ENCODE peak calls at places on chromosomes 6 and 20, in four cellular contexts. B is GM12878, J is neuronal stem cell, W is HCT116. H is an unnamed sample. For H3K4me1, the result is how much of the 10 kb centered on the place peaks cover.

GRCh38 chr20:57624124-57624523 is 3.9 kb upstream of the ZBP1 start:
- DNase-seq in B (no peak), J (no peak), W (no peak), H (no peak)

GRCh38 chr6:11785953-11786579 is 7.5 kb upstream of the ADTRP start:
- DNase-seq in B (peak), J (no peak), W (no peak), H (peak)

GRCh38 chr20:7410150-7410549 is 530.1 kb downstream of the HAO1 start:
- DNase-seq in B (no peak), J (no peak), W (no peak), H (no peak)

GRCh38 chr6:5765141-5765760 is 241.5 kb downstream of the NRN1 start:
- DNase-seq in B (no peak), J (no peak), W (no peak), H (no peak)

GRCh38 chr6:108799356-108799720 is 48.9 kb upstream of the ARMC2 start:
- DNase-seq in B (no peak), J (no peak), W (no peak), H (no peak)

GRCh38 chr6:159521962-159522361 is 171.1 kb downstream of the SOD2 start:
- DNase-seq in B (no peak), J (no peak), W (no peak), H (no peak)

GRCh38 chr6:110877154-110877564 is 2.6 kb downstream of the AMD1 start:
- DNase-seq in B (no peak), J (no peak), W (no peak), H (no peak)

GRCh38 chr20:3276400-3277015 is 37.5 kb upstream of the SLC4A11 start:
- DNase-seq in B (no peak), J (peak), W (peak), H (peak)

GRCh38 chr6:140897804-140898573 is 1234.7 kb upstream of the GJE1 start:
- DNase-seq in B (no peak), J (no peak), W (peak), H (peak)

GRCh38 chr20:11270566-11270965 is 596.8 kb upstream of the JAG1 start:
- DNase-seq in B (no peak), J (no peak), W (no peak), H (no peak)
- H3K4me1 ChIP-seq in B (under half), J (under half), W (under half), H (under half)

DNA sequence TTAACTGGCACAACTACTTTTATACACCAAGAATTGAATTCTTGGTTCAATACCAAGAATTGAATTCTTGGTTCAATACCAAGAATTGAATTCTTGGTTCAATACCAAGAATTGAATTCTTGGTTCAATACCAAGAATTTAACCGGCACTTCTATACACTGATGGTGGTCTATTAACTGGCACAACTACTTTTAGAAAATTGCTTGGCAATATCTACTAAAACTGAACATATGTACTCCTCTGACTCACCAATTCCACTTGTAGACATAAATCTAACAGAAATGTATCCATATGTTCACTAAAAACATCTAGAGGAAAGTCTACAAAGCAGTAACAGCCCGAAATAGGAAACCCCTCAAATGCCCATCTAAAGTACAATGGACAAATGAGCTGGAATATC is 72.0 kb downstream of the KIF16B start:
- DNase-seq in B (no peak), J (no peak), W (no peak), H (no peak)
- H2AFZ ChIP-seq in B (no peak), J (no peak), W (no peak), H (no peak)

GRCh38 chr6:13311155-13311554 is 17.2 kb downstream of the TBC1D7 start:
- DNase-seq in B (no peak), J (no peak), W (no peak), H (no peak)

GRCh38 chr6:13314806-13315205 is 13.5 kb downstream of the TBC1D7 start:
- DNase-seq in B (no peak), J (no peak), W (no peak), H (no peak)

GRCh38 chr6:13318821-13319220 is 9.5 kb downstream of the TBC1D7 start:
- DNase-seq in B (no peak), J (no peak), W (no peak), H (no peak)

GRCh38 chr6:13319891-13320564 is 8.3 kb downstream of the TBC1D7 start:
- DNase-seq in B (no peak), J (no peak), W (no peak), H (no peak)

DNA sequence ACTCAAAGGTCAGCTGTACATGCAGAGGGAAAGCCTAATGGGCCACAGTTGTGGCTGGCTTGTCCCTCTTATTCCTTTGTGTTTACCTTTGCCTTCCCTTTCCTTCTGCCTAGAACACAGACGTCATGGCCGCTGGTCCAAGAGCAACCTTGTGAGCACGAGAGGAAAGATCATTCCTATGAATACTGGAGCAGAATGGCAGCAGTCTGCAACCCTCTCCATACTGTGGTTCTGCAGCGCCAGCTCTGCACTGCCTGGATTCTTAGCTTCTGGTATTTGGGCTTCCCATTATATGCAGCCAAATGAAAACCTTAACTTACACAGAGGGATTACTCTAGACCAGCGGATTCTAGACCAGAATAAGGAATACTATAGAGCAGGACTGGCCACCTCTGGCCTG is 12.4 kb downstream of the TBC1D7 start:
- DNase-seq in B (no peak), J (no peak), W (no peak), H (no peak)
- H3K4me1 ChIP-seq in B (under half), J (under half), W (under half), H (under half)

DNA sequence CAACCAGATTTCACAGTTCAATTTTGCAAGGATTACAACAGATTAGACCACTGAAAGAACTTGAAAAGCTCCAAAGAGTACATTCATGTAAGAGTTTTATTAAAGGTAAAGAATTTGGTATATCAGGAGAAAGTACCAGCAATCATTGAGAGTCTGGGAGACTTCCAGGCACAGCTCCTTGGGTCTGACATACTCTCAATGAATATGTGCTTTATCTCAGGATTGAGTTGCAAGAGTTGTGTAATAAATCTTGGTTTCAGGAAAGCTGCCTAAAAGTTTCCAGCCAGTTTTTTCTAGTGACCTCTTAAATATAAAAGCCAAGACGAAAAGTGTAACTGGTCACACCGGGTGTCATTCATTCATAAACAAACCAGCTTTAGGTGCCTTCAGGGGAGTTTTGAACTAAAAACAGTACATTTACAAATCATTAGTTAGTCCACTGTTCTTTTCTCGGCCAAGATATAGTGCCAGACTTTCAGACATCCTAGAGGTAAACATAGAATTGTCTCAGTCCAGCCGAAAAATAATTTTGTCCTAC is 21.5 kb upstream of the GJA1 start:
- DNase-seq in B (no peak), J (no peak), W (no peak), H (no peak)
- H2AFZ ChIP-seq in B (no peak), J (no peak), W (no peak), H (no peak)

DNA sequence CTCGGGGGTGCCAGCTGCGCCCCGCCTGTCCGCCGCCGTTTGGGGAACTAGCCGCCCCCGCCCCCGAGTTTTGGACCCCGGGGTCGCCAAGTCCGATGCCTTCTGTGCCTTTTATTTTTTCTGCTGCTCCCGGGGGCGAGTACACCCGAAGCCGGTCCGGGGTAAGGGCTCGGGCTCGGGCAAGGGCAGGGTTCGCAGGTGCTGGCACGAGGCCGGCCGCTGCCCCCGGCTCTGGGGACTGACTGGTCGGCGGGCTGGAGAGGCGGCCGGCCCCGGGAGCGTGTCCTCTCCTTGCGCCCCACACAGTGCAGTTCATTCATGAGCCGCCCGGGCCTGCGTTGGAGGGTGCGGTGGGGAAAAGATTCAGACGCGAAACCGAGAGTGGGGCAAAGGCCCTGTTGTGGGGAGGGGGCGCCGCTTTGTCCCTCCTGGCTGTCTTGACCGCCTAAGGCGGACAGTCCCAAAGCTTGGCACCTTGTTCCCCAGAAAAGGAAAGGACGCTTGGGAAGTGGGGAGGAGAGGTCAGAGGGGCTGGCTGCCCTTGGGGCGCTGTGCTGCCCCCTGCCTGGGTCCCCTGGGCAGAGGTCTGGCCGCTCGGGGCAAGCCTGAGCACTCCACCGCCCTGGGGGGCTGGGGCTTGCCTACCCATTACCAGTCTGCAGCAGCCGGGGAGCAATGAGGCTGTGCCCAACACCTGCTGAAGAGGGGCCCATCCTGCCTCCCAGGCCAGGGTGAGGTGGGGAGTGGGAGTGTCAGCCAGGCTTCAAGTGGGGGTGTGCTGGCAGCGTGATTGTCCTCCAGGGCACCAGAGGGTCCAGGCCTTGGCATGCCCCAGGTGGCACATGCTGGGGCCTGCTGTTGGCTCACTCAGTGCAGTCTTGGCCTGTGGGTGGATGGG is 915 bp downstream of the TMEM63B start:
- DNase-seq in B (no peak), J (no peak), W (no peak), H (peak)
- H3K4me1 ChIP-seq in B (under half), J (under half), W (under half), H (under half)

H was measured in MM.1S.